ENCODE peak calls at places on chromosomes 16 and 17, in nine cellular contexts. X is neural progenitor cell; N is stimulated activated CD8-positive, alpha-beta memory T cell treated with anti-CD3 and anti-CD28 coated beads, Interleukin-7, amount 100 ng/mL, for 24 hours; T is IMR-90; V is stimulated activated CD4-positive, alpha-beta T cell treated with anti-CD3 and anti-CD28 coated beads, Interleukin-12 subunit alpha, Interleukin-12 subunit beta, amount 100 ng/mL, for 24 hours; W is NCI-H1105 treated with DMSO at 0.1 percent for 48 hours; D is caudate nucleus; M is GM12891; Q is NCI-H446. Z is an unnamed sample.

GRCh38 chr16:58339452-58339938 is 44.7 kb upstream of the PRSS54 start:
- DNase-seq in X (peak; percentile 51), N (no peak), T (no peak), V (no peak), W (peak; percentile 9), D (no peak), M (no peak), Q (no peak), Z (peak; percentile 44)

GRCh38 chr17:81512984-81513668 is 527 bp upstream of the ACTG1 start:
- DNase-seq in X (peak; percentile 87), N (no peak), T (peak; percentile 43), V (no peak), W (peak; percentile 66), D (peak; percentile 62), M (no peak), Q (no peak), Z (peak; percentile 57)

GRCh38 chr16:6482861-6483530 is 849.6 kb upstream of the RBFOX1 start:
- DNase-seq in X (no peak), N (no peak), T (no peak), V (no peak), W (no peak), D (no peak), M (no peak), Q (no peak), Z (no peak)

GRCh38 chr17:57874434-57875108 is 24.7 kb upstream of the MRPS23 start:
- DNase-seq in X (peak; percentile 88), N (no peak), T (peak; percentile 95), V (peak; percentile 32), W (no peak), D (peak; percentile 60), M (no peak), Q (peak; percentile 83), Z (peak; percentile 87)

GRCh38 chr17:61128671-61129115 is 270.9 kb upstream of the TBX2 start:
- DNase-seq in X (no peak), N (no peak), T (peak; percentile 52), V (no peak), W (no peak), D (no peak), M (no peak), Q (no peak), Z (peak; percentile 60)

GRCh38 chr17:69406906-69407305 is 7.6 kb upstream of the MAP2K6 start:
- DNase-seq in X (no peak), N (no peak), T (peak; percentile 25), V (no peak), W (no peak), D (no peak), M (no peak), Q (no peak), Z (peak; percentile 32)

GRCh38 chr16:46768809-46769208 is 20.7 kb upstream of the MYLK3 start:
- DNase-seq in X (no peak), N (no peak), T (no peak), V (no peak), W (peak; percentile 98), D (no peak), M (no peak), Q (no peak), Z (no peak)

GRCh38 chr17:19911033-19911432 is 43.3 kb upstream of the ULK2 start:
- DNase-seq in X (peak; percentile 24), N (no peak), T (no peak), V (no peak), W (no peak), D (no peak), M (no peak), Q (no peak), Z (no peak)

GRCh38 chr16:13939821-13940220 is 19.9 kb downstream of the ERCC4 start:
- DNase-seq in X (no peak), N (no peak), T (peak; percentile 34), V (no peak), W (no peak), D (no peak), M (no peak), Q (no peak), Z (no peak)

GRCh38 chr17:3905017-3905486 is 11.2 kb downstream of the P2RX1 start:
- DNase-seq in X (no peak), N (no peak), T (no peak), V (no peak), W (no peak), D (no peak), M (no peak), Q (no peak), Z (no peak)

GRCh38 chr17:77530591-77530990 is 389.8 kb downstream of the SEC14L1 start:
- DNase-seq in X (no peak), N (no peak), T (no peak), V (no peak), W (no peak), D (no peak), M (no peak), Q (no peak), Z (no peak)

GRCh38 chr16:17556276-17557052 is 85.7 kb upstream of the XYLT1 start:
- DNase-seq in X (peak; percentile 57), N (no peak), T (peak; percentile 33), V (no peak), W (peak; percentile 21), D (no peak), M (no peak), Q (no peak), Z (peak; percentile 11)

GRCh38 chr17:72139213-72139612 is 18.4 kb downstream of the SOX9 start:
- DNase-seq in X (no peak), N (no peak), T (peak; percentile 85), V (no peak), W (no peak), D (no peak), M (no peak), Q (no peak), Z (peak; percentile 45)

GRCh38 chr16:88454315-88455057 is 1.4 kb downstream of the ZFPM1 start:
- DNase-seq in X (peak; percentile 56), N (no peak), T (no peak), V (no peak), W (no peak), D (no peak), M (no peak), Q (no peak), Z (no peak)

GRCh38 chr17:66574123-66574522 is 260.8 kb upstream of the CACNG5 start:
- DNase-seq in X (no peak), N (no peak), T (no peak), V (no peak), W (no peak), D (no peak), M (no peak), Q (no peak), Z (no peak)

GRCh38 chr16:79599837-79600635 is 501 bp downstream of the MAF start:
- DNase-seq in X (peak; percentile 91), N (no peak), T (no peak), V (no peak), W (peak; percentile 45), D (peak; percentile 77), M (peak; percentile 37), Q (no peak), Z (peak; percentile 29)

GRCh38 chr17:18143044-18143936 is 34.7 kb downstream of the MYO15A start:
- DNase-seq in X (peak; percentile 81), N (no peak), T (peak; percentile 16), V (no peak), W (no peak), D (no peak), M (no peak), Q (no peak), Z (peak; percentile 30)

GRCh38 chr17:34885076-34885475 is 76.2 kb downstream of the CCT6B start:
- DNase-seq in X (no peak), N (no peak), T (no peak), V (no peak), W (no peak), D (no peak), M (no peak), Q (no peak), Z (no peak)

GRCh38 chr16:78249056-78249455 is 149.6 kb downstream of the WWOX start:
- DNase-seq in X (peak; percentile 73), N (no peak), T (no peak), V (no peak), W (no peak), D (no peak), M (no peak), Q (no peak), Z (no peak)

GRCh38 chr16:50245417-50246298 is 20.7 kb upstream of the ADCY7 start:
- DNase-seq in X (peak; percentile 60), N (peak; percentile 38), T (peak; percentile 45), V (peak; percentile 55), W (peak; percentile 29), D (no peak), M (peak; percentile 86), Q (no peak), Z (peak; percentile 42)

GRCh38 chr16:30490210-30490609 is 17.7 kb downstream of the ITGAL start:
- DNase-seq in X (peak; percentile 51), N (no peak), T (no peak), V (no peak), W (no peak), D (no peak), M (no peak), Q (no peak), Z (no peak)

GRCh38 chr17:29039764-29040598 is 3.0 kb upstream of the PIPOX start:
- DNase-seq in X (peak; percentile 70), N (no peak), T (peak; percentile 80), V (no peak), W (no peak), D (no peak), M (no peak), Q (no peak), Z (peak; percentile 95)

GRCh38 chr17:78925662-78926555 is 722 bp upstream of the TIMP2 start:
- DNase-seq in X (peak; percentile 45), N (no peak), T (peak; percentile 87), V (no peak), W (no peak), D (peak; percentile 21), M (no peak), Q (no peak), Z (peak; percentile 86)

GRCh38 chr17:28282596-28282995 is 36.4 kb upstream of the TMEM97 start:
- DNase-seq in X (no peak), N (no peak), T (peak; percentile 92), V (no peak), W (peak; percentile 76), D (no peak), M (no peak), Q (peak; percentile 50), Z (peak; percentile 78)

GRCh38 chr17:32463304-32463703 is 19.0 kb downstream of the PSMD11 start:
- DNase-seq in X (no peak), N (no peak), T (no peak), V (no peak), W (no peak), D (no peak), M (no peak), Q (no peak), Z (no peak)

GRCh38 chr17:249236-249993 is 68.0 kb upstream of the DOC2B start:
- DNase-seq in X (no peak), N (no peak), T (no peak), V (no peak), W (no peak), D (no peak), M (no peak), Q (no peak), Z (no peak)

GRCh38 chr17:17959520-17960361 is 12.5 kb downstream of the TOM1L2 start:
- DNase-seq in X (no peak), N (no peak), T (peak; percentile 69), V (peak; percentile 21), W (no peak), D (no peak), M (no peak), Q (no peak), Z (peak; percentile 34)

GRCh38 chr17:1725642-1726511 is 1.4 kb downstream of the WDR81 start:
- DNase-seq in X (no peak), N (no peak), T (no peak), V (no peak), W (no peak), D (no peak), M (no peak), Q (no peak), Z (no peak)

GRCh38 chr17:72707881-72708280 is 384.6 kb downstream of the SLC39A11 start:
- DNase-seq in X (no peak), N (no peak), T (no peak), V (no peak), W (no peak), D (no peak), M (no peak), Q (no peak), Z (no peak)

GRCh38 chr17:77404812-77405581 is 264.2 kb downstream of the SEC14L1 start:
- DNase-seq in X (no peak), N (peak; percentile 65), T (peak; percentile 86), V (peak; percentile 75), W (no peak), D (no peak), M (peak; percentile 92), Q (no peak), Z (peak; percentile 69)

GRCh38 chr17:43860077-43860725 is 13.2 kb downstream of the CD300LG start:
- DNase-seq in X (no peak), N (no peak), T (no peak), V (no peak), W (no peak), D (no peak), M (no peak), Q (no peak), Z (peak; percentile 44)

Z was measured in fibroblast of pulmonary artery.